ENCODE peak calls at places on chromosomes 7 and 10, in six cellular contexts. R is ovary, T is brain microvascular endothelial cell, S is body of pancreas, A is Caco-2, V is A549. E is an unnamed sample.

GRCh38 chr10:106857213-106857612 is 307.3 kb downstream of the SORCS1 start:
- DNase-seq in R (no peak), V (no peak), T (no peak), A (no peak), S (no peak), E (no peak)

GRCh38 chr7:112520787-112521186 is 40.0 kb downstream of the LSMEM1 start:
- DNase-seq in R (no peak), T (no peak), V (no peak), A (no peak), S (no peak), E (no peak)

GRCh38 chr7:45726883-45727282 is 146.0 kb downstream of the CCDC201 start:
- DNase-seq in V (no peak), R (no peak), A (no peak), T (no peak), S (no peak), E (no peak)

GRCh38 chr7:148723846-148724245 is 25.1 kb downstream of the CUL1 start:
- DNase-seq in S (no peak), V (no peak), A (no peak), T (no peak), R (no peak), E (no peak)

GRCh38 chr7:44695756-44696155 is 52.9 kb upstream of the ZMIZ2 start:
- DNase-seq in T (no peak), R (no peak), S (no peak), A (no peak), V (no peak), E (no peak)

GRCh38 chr10:94131885-94132284 is 138.2 kb downstream of the PLCE1 start:
- DNase-seq in A (no peak), T (no peak), R (no peak), S (no peak), V (no peak), E (no peak)

GRCh38 chr10:13928362-13928921 is 341.7 kb downstream of the PRPF18 start:
- DNase-seq in R (no peak), V (no peak), S (no peak), A (no peak), T (no peak), E (no peak)

GRCh38 chr7:101954494-101954893 is 137.1 kb downstream of the CUX1 start:
- DNase-seq in V (no peak), R (no peak), A (no peak), T (no peak), S (no peak), E (no peak)

GRCh38 chr7:104207731-104208420 is at the start of gene ORC5:
- DNase-seq in R (peak), S (peak), A (peak), V (peak), T (peak), E (peak)

GRCh38 chr7:139771001-139771956 is 6.5 kb downstream of the HIPK2 start:
- DNase-seq in A (no peak), T (peak), V (peak), R (no peak), S (no peak), E (no peak)

GRCh38 chr10:3848768-3849643 is 64.0 kb upstream of the KLF6 start:
- DNase-seq in S (no peak), V (no peak), R (no peak), T (peak), A (no peak), E (no peak)

GRCh38 chr10:66586073-66586472 is 339.8 kb upstream of the LRRTM3 start:
- DNase-seq in T (peak), S (peak), A (peak), V (no peak), R (no peak), E (no peak)

GRCh38 chr10:67794909-67795460 is 43.0 kb downstream of the DNAJC12 start:
- DNase-seq in R (no peak), A (no peak), T (no peak), S (no peak), V (no peak), E (no peak)

GRCh38 chr7:47291461-47292051 is 290.4 kb downstream of the TNS3 start:
- DNase-seq in R (no peak), V (peak), S (no peak), A (no peak), T (peak), E (no peak)

GRCh38 chr7:28808786-28809533 is 149.2 kb downstream of the TRIL start:
- DNase-seq in T (no peak), A (peak), R (no peak), V (no peak), S (no peak), E (peak)

GRCh38 chr7:50092579-50093411 is at the start of gene ZPBP:
- DNase-seq in S (peak), A (peak), T (peak), R (no peak), V (no peak), E (peak)

GRCh38 chr10:13659887-13660544 is 73.3 kb downstream of the PRPF18 start:
- DNase-seq in R (peak), T (no peak), A (peak), V (peak), S (peak), E (peak)

GRCh38 chr10:61617586-61617985 is 45.1 kb upstream of the CABCOCO1 start:
- DNase-seq in T (no peak), V (no peak), A (no peak), S (no peak), R (no peak), E (no peak)

GRCh38 chr7:104482362-104483042 is 154.1 kb downstream of the LHFPL3 start:
- DNase-seq in V (no peak), S (peak), R (no peak), T (no peak), A (no peak), E (no peak)

GRCh38 chr7:25830986-25831558 is 320.9 kb upstream of the NFE2L3 start:
- DNase-seq in V (no peak), A (no peak), R (no peak), T (no peak), S (no peak), E (no peak)

GRCh38 chr10:102799691-102800435 is 37.4 kb downstream of the CYP17A1 start:
- DNase-seq in T (no peak), V (no peak), R (peak), A (no peak), S (no peak), E (no peak)

GRCh38 chr10:102815790-102816549 is 21.2 kb downstream of the CYP17A1 start:
- DNase-seq in R (peak), T (peak), V (no peak), A (no peak), S (peak), E (no peak)

GRCh38 chr7:106022193-106022821 is 59.2 kb downstream of the CDHR3 start:
- DNase-seq in A (no peak), T (no peak), V (no peak), S (peak), R (no peak), E (no peak)

GRCh38 chr10:26441491-26442214 is 3.5 kb downstream of the APBB1IP start:
- DNase-seq in R (no peak), T (peak), S (no peak), V (no peak), A (no peak), E (no peak)

GRCh38 chr7:95089916-95090315 is 182.5 kb downstream of the PPP1R9A start:
- DNase-seq in S (no peak), A (no peak), T (no peak), V (no peak), R (no peak), E (no peak)

GRCh38 chr7:141754939-141755338 is 9.0 kb upstream of the TAS2R3 start:
- DNase-seq in A (peak), T (no peak), V (no peak), R (no peak), S (no peak), E (no peak)

GRCh38 chr10:13632407-13632806 is 45.6 kb downstream of the PRPF18 start:
- DNase-seq in T (no peak), S (no peak), A (no peak), V (no peak), R (no peak), E (no peak)

GRCh38 chr10:131059881-131060280 is 251.6 kb downstream of the TCERG1L start:
- DNase-seq in T (no peak), V (no peak), S (no peak), R (no peak), A (no peak), E (no peak)

GRCh38 chr10:114857922-114858629 is 36.5 kb downstream of the FHIP2A start:
- DNase-seq in V (no peak), S (no peak), R (no peak), T (no peak), A (no peak), E (no peak)

GRCh38 chr10:77602231-77602912 is 35.2 kb downstream of the KCNMA1 start:
- DNase-seq in T (no peak), S (no peak), V (no peak), A (no peak), R (no peak), E (no peak)
- TF ChIP-seq CTCF in T (peak), S (no peak), V (no peak), A (no peak), R (no peak), E (no peak)

DNA sequence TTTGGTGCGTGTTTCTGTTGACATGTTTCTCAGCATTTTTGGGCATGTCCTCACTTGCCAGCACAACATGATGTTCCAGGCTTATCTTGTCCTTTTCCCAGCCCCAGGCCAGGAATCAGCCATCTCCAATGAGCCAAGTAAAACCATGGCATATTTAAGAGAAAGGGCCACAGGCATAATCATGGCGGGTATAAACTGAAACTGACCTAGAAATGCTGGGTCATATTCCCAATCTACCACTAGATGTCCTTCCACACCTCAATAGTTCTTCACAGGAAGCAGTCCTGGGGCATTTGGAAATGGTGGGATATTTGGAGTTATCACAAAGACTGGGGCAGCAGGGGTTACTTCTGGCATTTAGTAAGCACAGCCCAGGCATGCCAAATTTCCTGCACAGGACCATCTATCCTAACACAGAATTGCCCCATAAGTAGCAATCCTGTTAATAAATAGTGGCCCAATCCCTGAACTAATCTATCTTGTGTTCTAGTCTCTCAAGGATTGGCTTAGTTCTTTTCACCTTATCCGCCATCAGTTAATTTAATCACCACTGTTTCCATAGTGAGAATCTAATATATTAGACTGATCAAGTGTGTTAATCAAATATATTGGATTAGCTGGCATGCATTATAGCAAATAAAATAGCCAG is 101.6 kb downstream of the NPSR1 start:
- DNase-seq in V (peak), S (no peak), R (no peak), A (peak), T (peak), E (no peak)
- TF ChIP-seq CTCF in V (peak), S (peak), R (no peak), A (peak), T (peak), E (peak)

DNA sequence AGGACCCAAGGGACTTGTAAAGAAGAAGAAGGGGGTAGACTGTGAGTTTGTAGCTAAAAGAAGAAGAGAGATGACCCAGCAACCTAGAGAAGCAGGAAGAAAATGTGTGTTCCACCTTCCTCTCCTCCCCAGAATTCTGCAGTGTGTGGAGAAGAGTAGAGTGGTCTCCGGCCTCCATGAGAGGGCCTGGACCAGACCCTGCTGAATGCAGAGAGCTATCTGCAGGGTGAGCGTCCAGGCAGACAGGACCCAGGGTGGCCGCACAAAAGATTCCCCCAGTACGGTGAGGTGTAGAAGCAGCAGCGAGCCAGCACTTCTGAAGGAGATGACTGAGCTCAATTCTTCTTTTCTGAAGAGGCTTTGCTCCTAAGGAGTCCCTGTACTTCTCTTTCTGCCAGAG is 239.7 kb upstream of the ANKRD30A start:
- DNase-seq in R (no peak), A (no peak), T (no peak), V (no peak), S (no peak), E (no peak)
- TF ChIP-seq CTCF in R (no peak), A (no peak), T (no peak), V (no peak), S (no peak), E (no peak)

DNA sequence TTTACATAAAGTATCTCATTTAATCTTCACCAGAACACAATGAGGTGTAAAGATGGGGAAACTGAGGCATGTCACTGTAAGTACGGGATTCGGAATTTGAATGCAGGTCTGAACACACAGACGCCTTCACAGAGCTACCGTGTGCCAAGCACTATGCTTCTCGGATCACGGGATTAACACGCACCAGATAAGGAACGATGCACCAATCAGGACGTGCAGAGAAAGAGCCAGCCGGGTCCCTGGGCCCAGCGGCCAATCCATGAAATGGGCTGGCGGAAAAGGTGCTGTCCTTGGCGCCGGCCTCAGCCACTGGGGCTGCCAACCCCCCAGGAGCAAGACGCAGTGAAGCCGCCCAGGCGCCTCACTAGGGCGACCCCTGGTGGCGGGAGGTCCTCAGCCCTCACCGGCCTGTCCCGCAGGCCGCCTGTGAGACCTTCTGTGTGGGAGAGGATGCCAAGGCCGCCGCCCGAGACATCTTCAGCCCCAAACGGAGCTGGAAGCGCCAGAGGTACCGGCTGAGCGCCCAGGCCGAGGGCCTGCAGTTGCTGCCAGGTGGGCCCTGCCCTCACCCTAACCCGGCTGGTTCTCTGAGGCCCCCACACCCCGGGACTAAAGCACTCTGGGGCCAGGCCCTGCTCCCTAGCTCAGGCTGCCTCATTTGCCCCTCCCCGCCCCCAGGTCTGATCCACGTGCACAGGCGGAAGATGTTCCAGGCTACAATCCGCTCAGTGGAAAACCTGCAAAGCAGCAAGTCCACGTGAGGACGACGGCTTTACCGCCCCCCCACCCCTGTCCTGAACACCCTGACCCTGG is 15.6 kb downstream of the ATG9B start:
- DNase-seq in V (peak), T (no peak), S (peak), R (peak), A (peak), E (peak)
- TF ChIP-seq CTCF in V (peak), T (peak), S (peak), R (peak), A (peak), E (peak)

GRCh38 chr10:70552585-70552984 is 50.0 kb downstream of the PRF1 start:
- DNase-seq in T (no peak), S (no peak), V (no peak), A (no peak), R (no peak), E (no peak)

GRCh38 chr10:70549962-70550845 is 52.3 kb downstream of the PRF1 start:
- DNase-seq in V (peak), S (peak), R (peak), T (peak), A (peak), E (peak)

GRCh38 chr10:70549351-70549961 is 53.1 kb downstream of the PRF1 start:
- DNase-seq in A (no peak), V (no peak), S (no peak), T (no peak), R (no peak), E (no peak)

GRCh38 chr10:70551971-70552422 is 50.5 kb downstream of the PRF1 start:
- DNase-seq in T (peak), S (no peak), V (no peak), R (no peak), A (peak), E (no peak)

GRCh38 chr10:70551491-70551890 is 51.0 kb downstream of the PRF1 start:
- DNase-seq in V (no peak), T (no peak), A (no peak), R (no peak), S (no peak), E (no peak)
- TF ChIP-seq CTCF in V (no peak), T (peak), A (no peak), R (no peak), S (no peak), E (no peak)

DNA sequence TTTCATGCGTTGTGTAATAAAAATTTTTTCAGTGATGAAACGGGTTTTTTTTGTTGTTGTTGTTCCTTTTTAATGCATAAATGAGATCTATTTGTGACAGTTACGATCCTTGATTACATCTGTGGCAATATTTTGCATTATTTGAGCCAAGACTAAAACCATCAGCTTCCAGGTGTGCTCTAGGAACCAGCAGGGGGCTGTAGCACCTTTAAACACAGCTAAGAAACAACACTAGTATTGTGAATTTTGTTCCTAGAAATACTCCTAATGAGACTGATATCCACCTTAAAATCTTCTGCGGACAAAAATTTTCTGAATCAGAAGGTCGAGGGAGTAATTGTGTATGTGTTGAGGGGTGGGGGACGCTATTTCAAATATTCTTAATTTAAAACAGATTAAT is 52.6 kb downstream of the FGFBP3 start:
- DNase-seq in R (no peak), V (no peak), A (peak), T (no peak), S (no peak), E (no peak)
- TF ChIP-seq CTCF in R (no peak), V (peak), A (peak), T (peak), S (no peak), E (no peak)

GRCh38 chr7:130381468-130382312 is 1.4 kb downstream of the CPA1 start:
- DNase-seq in T (no peak), A (no peak), V (no peak), S (peak), R (no peak), E (no peak)
- TF ChIP-seq CTCF in T (no peak), A (no peak), V (peak), S (peak), R (no peak), E (no peak)

DNA sequence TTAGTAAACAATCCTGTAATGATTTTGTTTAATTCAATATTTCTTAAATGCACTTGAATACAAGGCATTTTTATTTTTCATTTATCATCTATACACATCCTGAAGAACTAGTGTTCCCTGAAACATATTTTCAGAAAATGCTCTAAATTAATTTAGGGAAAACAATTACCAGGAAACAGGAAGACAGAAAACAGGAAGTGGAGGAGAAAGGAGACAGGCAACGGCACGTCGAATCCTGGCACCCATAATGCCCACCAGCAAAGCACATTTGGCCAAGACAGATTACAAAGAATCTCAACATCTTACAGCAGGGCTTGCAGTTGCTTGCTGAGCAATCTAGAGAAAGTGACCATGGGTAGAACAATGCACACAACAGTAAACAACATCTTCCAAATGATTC is 571.1 kb downstream of the GRID1 start:
- DNase-seq in V (no peak), T (no peak), A (no peak), R (no peak), S (no peak), E (no peak)
- TF ChIP-seq CTCF in V (no peak), T (no peak), A (no peak), R (no peak), S (no peak), E (no peak)

E was measured in glutamatergic neuron.